ENCODE peak calls at places on chromosomes 11 and 22, in four cellular contexts. B is HepG2, X is GM12878, J is K562. U is an unnamed sample.

GRCh38 chr11:1258401-1259075 is 35.7 kb downstream of the MUC5B start:
- DNase-seq in B (no peak), X (no peak), J (no peak), U (no peak)

GRCh38 chr11:8062781-8063257 is 18.2 kb upstream of the TUB start:
- DNase-seq in B (no peak), X (no peak), J (no peak), U (peak; percentile 27)

GRCh38 chr11:81840375-81840774 is 893.3 kb downstream of the FAM181B start:
- DNase-seq in B (no peak), X (no peak), J (no peak), U (no peak)

GRCh38 chr11:111361874-111362273 is 17.2 kb downstream of the POU2AF1 start:
- DNase-seq in B (no peak), X (no peak), J (no peak), U (no peak)

GRCh38 chr11:123494195-123495050 is 64.4 kb downstream of the GRAMD1B start:
- DNase-seq in B (no peak), X (no peak), J (no peak), U (no peak)

GRCh38 chr22:29115682-29116313 is 43.0 kb downstream of the KREMEN1 start:
- DNase-seq in B (peak; percentile 60), X (no peak), J (no peak), U (no peak)

GRCh38 chr11:94511932-94512781 is at the start of gene C11orf97:
- DNase-seq in B (peak; percentile 35), X (no peak), J (peak; percentile 14), U (peak; percentile 88)

GRCh38 chr11:121207485-121208115 is 85.0 kb upstream of the SC5D start:
- DNase-seq in B (no peak), X (peak; percentile 50), J (no peak), U (no peak)

GRCh38 chr11:67278135-67278938 is 10.8 kb upstream of the ANKRD13D start:
- DNase-seq in B (no peak), X (no peak), J (no peak), U (no peak)

GRCh38 chr11:45152740-45153595 is 6.5 kb downstream of the PRDM11 start:
- DNase-seq in B (no peak), X (no peak), J (no peak), U (peak; percentile 36)

GRCh38 chr11:17890333-17890732 is 122.5 kb downstream of the SERGEF start:
- DNase-seq in B (no peak), X (no peak), J (no peak), U (no peak)

GRCh38 chr11:85088286-85088685 is 538.9 kb downstream of the DLG2 start:
- DNase-seq in B (no peak), X (no peak), J (no peak), U (no peak)

GRCh38 chr11:124891390-124891861 is 6.2 kb downstream of the ROBO4 start:
- DNase-seq in B (no peak), X (no peak), J (no peak), U (no peak)

DNA sequence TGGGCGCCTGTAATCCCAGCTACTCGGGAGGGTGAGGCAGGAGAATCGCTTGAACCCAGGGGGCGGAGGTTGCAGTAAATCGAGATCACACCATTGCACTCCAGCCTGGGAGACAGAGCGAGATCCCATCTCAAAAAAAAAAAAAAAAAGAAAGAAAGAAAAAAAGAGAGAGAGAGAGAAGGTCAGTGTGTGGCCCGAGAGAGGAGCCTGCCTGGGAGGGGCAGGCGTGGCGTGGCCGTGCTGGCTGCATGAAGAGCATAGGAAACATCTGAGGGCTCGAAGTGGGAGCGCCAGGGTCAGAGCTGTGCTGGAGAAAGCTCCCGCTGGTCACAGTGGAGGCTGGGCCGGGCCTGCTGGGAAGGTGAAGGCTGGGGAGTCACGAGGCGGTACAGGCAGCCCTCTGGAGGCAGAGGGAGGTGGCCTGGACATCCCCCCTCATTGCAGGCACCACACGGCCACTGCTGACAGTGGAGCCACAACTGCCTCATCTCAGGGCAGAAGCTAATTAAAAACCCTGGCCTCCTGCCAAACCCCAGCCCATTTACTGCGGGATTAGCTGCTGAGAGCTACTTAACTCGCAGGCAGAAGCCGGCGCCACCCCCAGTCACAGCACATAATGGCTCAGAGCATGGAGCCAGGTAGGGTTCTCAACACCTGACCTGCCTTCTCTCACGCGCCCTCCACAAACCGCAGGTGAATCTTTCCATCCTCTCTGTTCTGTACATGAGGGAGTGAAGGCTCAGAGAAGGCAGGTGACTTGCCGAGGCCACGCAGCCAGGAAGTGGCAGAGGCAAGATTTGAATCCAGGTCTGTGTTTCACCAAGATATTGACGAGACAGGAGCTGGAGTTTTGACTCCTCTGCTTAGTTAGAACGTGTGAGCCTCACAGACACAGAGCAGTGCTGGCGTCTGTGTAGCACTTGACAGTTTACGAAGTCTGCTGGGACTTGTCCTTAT is 32.6 kb downstream of the NFAM1 start:
- DNase-seq in B (no peak), X (no peak), J (peak; percentile 52), U (no peak)
- TF ChIP-seq CBX5 in B (no peak), X (no peak), J (no peak), U (no peak)

GRCh38 chr11:12523180-12523924 is 146.0 kb downstream of the PARVA start:
- DNase-seq in B (no peak), X (no peak), J (no peak), U (no peak)
- TF ChIP-seq CBX5 in B (no peak), X (no peak), J (no peak), U (no peak)

GRCh38 chr11:22779850-22780249 is 49.8 kb downstream of the SVIP start:
- DNase-seq in B (peak; percentile 4), X (no peak), J (no peak), U (no peak)
- TF ChIP-seq CBX5 in B (no peak), X (no peak), J (no peak), U (no peak)

DNA sequence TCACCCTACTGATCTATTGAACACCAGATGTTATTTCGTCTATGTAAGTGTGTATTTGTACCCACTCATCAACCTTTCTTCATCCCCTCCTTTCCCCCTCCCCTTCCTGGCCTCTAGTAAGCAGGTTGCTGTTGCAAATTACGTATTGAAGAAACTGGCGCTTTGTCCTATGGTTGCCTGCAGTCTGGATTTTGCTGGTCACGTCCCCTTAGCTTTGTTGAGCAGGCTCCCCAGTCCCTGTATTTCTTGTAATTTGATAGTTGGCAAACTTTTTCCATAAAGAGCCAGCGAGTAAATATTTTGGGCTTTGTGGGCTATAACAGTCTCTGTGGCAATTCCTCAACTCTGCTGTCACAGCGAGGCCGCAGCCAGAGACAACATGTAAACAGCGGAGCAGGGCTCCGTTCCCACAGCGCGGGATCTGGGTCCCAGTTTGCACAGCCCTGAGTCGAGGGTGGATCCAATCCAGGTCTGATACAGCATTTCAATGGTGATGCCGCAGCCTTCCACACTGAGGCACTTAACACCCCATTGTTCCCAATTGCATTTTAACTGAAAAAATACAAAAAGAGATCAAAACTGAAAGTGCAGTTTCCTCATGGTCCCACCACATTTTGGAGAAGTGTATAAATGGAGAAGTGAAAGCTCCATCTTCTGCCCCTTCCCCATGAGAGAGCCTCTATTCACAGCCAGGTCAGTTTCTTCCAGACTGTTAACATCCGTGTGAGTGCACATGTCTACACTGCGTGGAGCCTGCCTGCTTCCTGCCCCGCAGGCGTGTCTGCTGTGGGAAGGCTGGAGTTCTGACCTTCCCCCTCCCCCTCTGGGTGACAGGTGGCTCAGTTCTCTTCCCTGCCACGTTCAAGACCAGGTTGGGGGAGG is 89.0 kb downstream of the RPS6KA4 start:
- DNase-seq in B (no peak), X (peak; percentile 40), J (no peak), U (no peak)
- TF ChIP-seq CBX5 in B (no peak), X (no peak), J (no peak), U (no peak)

GRCh38 chr22:34973926-34974325 is 92.0 kb upstream of the ISX start:
- DNase-seq in B (no peak), X (no peak), J (no peak), U (no peak)
- TF ChIP-seq CBX5 in B (no peak), X (no peak), J (no peak), U (no peak)